ENCODE peak calls at places on chromosomes 13 and 19, in six cellular contexts. T is pancreas, Z is IMR-90, C is tibial nerve, N is mucosa of descending colon, E is breast epithelium. J is an unnamed sample.

GRCh38 chr19:51179297-51179696 is 37.2 kb downstream of the SIGLEC7 start:
- DNase-seq in T (no peak), Z (no peak), C (no peak), N (no peak), E (no peak), J (no peak)

GRCh38 chr19:31676271-31677004 is 327.2 kb upstream of the TSHZ3 start:
- DNase-seq in T (no peak), Z (no peak), C (no peak), N (peak; percentile 7), E (no peak), J (no peak)

GRCh38 chr13:110254151-110254679 is 52.7 kb downstream of the COL4A1 start:
- DNase-seq in T (no peak), Z (peak; percentile 46), C (no peak), N (no peak), E (no peak), J (no peak)

GRCh38 chr13:39526499-39526898 is 76.5 kb downstream of the LHFPL6 start:
- DNase-seq in T (no peak), Z (no peak), C (no peak), N (no peak), E (no peak), J (no peak)

GRCh38 chr13:23570931-23571330 is 719 bp downstream of the TNFRSF19 start:
- DNase-seq in T (no peak), Z (peak; percentile 54), C (no peak), N (no peak), E (no peak), J (no peak)

GRCh38 chr19:17755533-17755885 is 4.2 kb downstream of the FCHO1 start:
- DNase-seq in T (no peak), Z (no peak), C (no peak), N (no peak), E (no peak), J (no peak)

GRCh38 chr19:18364826-18365528 is 21.0 kb upstream of the GDF15 start:
- DNase-seq in T (peak; percentile 85), Z (peak; percentile 100), C (peak; percentile 75), N (peak; percentile 95), E (peak; percentile 90), J (no peak)

GRCh38 chr19:46528601-46529447 is 33.2 kb upstream of the PNMA8B start:
- DNase-seq in T (no peak), Z (no peak), C (no peak), N (no peak), E (no peak), J (no peak)

GRCh38 chr13:111906816-111907215 is 160.1 kb upstream of the SOX1 start:
- DNase-seq in T (no peak), Z (no peak), C (no peak), N (no peak), E (no peak), J (no peak)

GRCh38 chr13:90502143-90502542 is 845.3 kb upstream of the MIR17HG start:
- DNase-seq in T (no peak), Z (no peak), C (no peak), N (no peak), E (no peak), J (no peak)

GRCh38 chr13:32159147-32159869 is 127.7 kb downstream of the FRY start:
- DNase-seq in T (no peak), Z (peak; percentile 45), C (no peak), N (no peak), E (no peak), J (no peak)

GRCh38 chr13:39311619-39312018 is 273.4 kb downstream of the NHLRC3 start:
- DNase-seq in T (no peak), Z (no peak), C (no peak), N (no peak), E (no peak), J (no peak)

GRCh38 chr13:42740753-42741152 is 40.6 kb upstream of the FAM216B start:
- DNase-seq in T (peak; percentile 45), Z (no peak), C (peak; percentile 59), N (peak; percentile 71), E (no peak), J (peak; percentile 60)

GRCh38 chr19:16470911-16471811 is 609 bp downstream of the EPS15L1 start:
- DNase-seq in T (no peak), Z (peak; percentile 55), C (no peak), N (peak; percentile 34), E (no peak), J (no peak)

GRCh38 chr19:39126593-39127187 is 1.1 kb downstream of the PAK4 start:
- DNase-seq in T (peak; percentile 82), Z (no peak), C (no peak), N (peak; percentile 85), E (no peak), J (no peak)

GRCh38 chr19:46296722-46297431 is at the start of gene HIF3A:
- DNase-seq in T (peak; percentile 63), Z (no peak), C (peak; percentile 58), N (peak; percentile 77), E (no peak), J (no peak)

GRCh38 chr13:95480131-95480545 is 72.4 kb upstream of the CLDN10 start:
- DNase-seq in T (no peak), Z (no peak), C (peak; percentile 17), N (no peak), E (no peak), J (no peak)

GRCh38 chr19:48461982-48462655 is 6.7 kb downstream of the KCNJ14 start:
- DNase-seq in T (peak; percentile 34), Z (no peak), C (no peak), N (no peak), E (no peak), J (peak; percentile 73)

GRCh38 chr19:5036733-5037681 is 68.1 kb downstream of the KDM4B start:
- DNase-seq in T (no peak), Z (peak; percentile 72), C (peak; percentile 27), N (no peak), E (no peak), J (no peak)

GRCh38 chr13:43303040-43303729 is 279.8 kb downstream of the DNAJC15 start:
- DNase-seq in T (peak; percentile 71), Z (peak; percentile 70), C (no peak), N (peak; percentile 33), E (peak; percentile 33), J (no peak)

GRCh38 chr13:46496086-46496485 is 56.9 kb upstream of the LRCH1 start:
- DNase-seq in T (no peak), Z (no peak), C (no peak), N (no peak), E (no peak), J (no peak)

GRCh38 chr19:17855333-17856152 is 4.2 kb upstream of the RPL18A start:
- DNase-seq in T (peak; percentile 90), Z (peak; percentile 49), C (peak; percentile 93), N (peak; percentile 95), E (peak; percentile 80), J (peak; percentile 98)

GRCh38 chr19:42202290-42202867 is 15.1 kb downstream of the DEDD2 start:
- DNase-seq in T (no peak), Z (no peak), C (no peak), N (no peak), E (no peak), J (no peak)

GRCh38 chr19:48997972-48998371 is 4.3 kb downstream of the RUVBL2 start:
- DNase-seq in T (no peak), Z (peak; percentile 45), C (no peak), N (peak; percentile 77), E (no peak), J (no peak)

GRCh38 chr19:46295401-46296308 is 1.2 kb upstream of the HIF3A start:
- DNase-seq in T (no peak), Z (no peak), C (no peak), N (no peak), E (no peak), J (no peak)

GRCh38 chr19:4389064-4389375 is 11.3 kb downstream of the SH3GL1 start:
- DNase-seq in T (no peak), Z (no peak), C (no peak), N (no peak), E (no peak), J (no peak)

GRCh38 chr13:73274147-73274546 is 215.3 kb downstream of the KLF5 start:
- DNase-seq in T (no peak), Z (peak; percentile 27), C (no peak), N (no peak), E (no peak), J (no peak)

GRCh38 chr19:27691991-27692390 is 1521.0 kb downstream of the UQCRFS1 start:
- DNase-seq in T (no peak), Z (no peak), C (no peak), N (no peak), E (no peak), J (no peak)

GRCh38 chr19:2164020-2164988 is 571 bp downstream of the DOT1L start:
- DNase-seq in T (no peak), Z (no peak), C (peak; percentile 50), N (peak; percentile 27), E (peak; percentile 47), J (peak; percentile 86)

DNA sequence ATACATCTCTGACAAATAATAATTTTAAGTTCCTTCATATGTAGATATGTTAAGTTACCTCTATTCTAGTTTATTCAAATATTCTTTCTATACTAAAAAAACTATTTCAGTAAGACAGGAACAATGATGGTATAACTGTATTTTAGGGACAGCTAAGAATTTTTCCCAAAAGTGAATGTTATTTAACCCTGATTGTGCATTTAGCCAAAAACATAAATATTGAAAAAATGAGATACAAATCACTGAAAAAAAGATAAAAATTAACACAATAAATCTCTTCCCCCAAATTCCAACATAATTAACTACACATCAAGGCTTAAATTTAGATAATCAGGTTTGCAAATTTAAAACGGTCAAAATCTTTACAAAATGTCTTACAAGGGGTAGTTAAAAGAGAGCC is 58.1 kb downstream of the KCNRG start:
- DNase-seq in T (no peak), Z (no peak), C (no peak), N (no peak), E (no peak), J (no peak)
- H3K4me1 ChIP-seq in T (peaks cover 40% of the 10 kb centered on the region), Z (peaks cover 3% of the 10 kb centered on the region), C (peaks cover 24% of the 10 kb centered on the region), N (peaks cover 2% of the 10 kb centered on the region), E (no peaks in the 10 kb centered on the region), J (peaks cover 69% of the 10 kb centered on the region)

GRCh38 chr13:37788346-37788745 is 81.2 kb downstream of the TRPC4 start:
- DNase-seq in T (no peak), Z (no peak), C (no peak), N (no peak), E (no peak), J (no peak)
- TF ChIP-seq CTCF in T (no peak), Z (no peak), C (no peak), N (no peak), E (no peak), J (no peak)

GRCh38 chr19:13850910-13851753 is 25.8 kb upstream of the NANOS3 start:
- DNase-seq in T (peak; percentile 91), Z (peak; percentile 94), C (peak; percentile 80), N (peak; percentile 74), E (peak; percentile 96), J (peak; percentile 93)

GRCh38 chr19:13849991-13850909 is 26.7 kb upstream of the NANOS3 start:
- DNase-seq in T (peak; percentile 94), Z (peak; percentile 71), C (peak; percentile 77), N (peak; percentile 85), E (peak; percentile 79), J (peak; percentile 96)

GRCh38 chr19:13847900-13848677 is 28.8 kb upstream of the NANOS3 start:
- DNase-seq in T (no peak), Z (no peak), C (no peak), N (no peak), E (no peak), J (no peak)

GRCh38 chr19:13848811-13849241 is 28.1 kb upstream of the NANOS3 start:
- DNase-seq in T (no peak), Z (no peak), C (no peak), N (peak; percentile 27), E (no peak), J (no peak)

GRCh38 chr19:13849277-13849676 is 27.7 kb upstream of the NANOS3 start:
- DNase-seq in T (peak; percentile 50), Z (no peak), C (no peak), N (no peak), E (peak; percentile 32), J (no peak)
- H3K4me1 ChIP-seq in T (peaks cover 34% of the 10 kb centered on the region), Z (peaks cover 37% of the 10 kb centered on the region), C (peaks cover 37% of the 10 kb centered on the region), N (peaks cover 37% of the 10 kb centered on the region), E (peaks cover 16% of the 10 kb centered on the region), J (peaks cover 25% of the 10 kb centered on the region)

GRCh38 chr13:40749327-40749726 is 21.7 kb downstream of the MRPS31 start:
- DNase-seq in T (no peak), Z (no peak), C (no peak), N (no peak), E (no peak), J (no peak)
- TF ChIP-seq CTCF in T (no peak), Z (peak; percentile 10), C (no peak), N (no peak), E (no peak), J (no peak)

J was measured in left lung.